ENCODE peak calls at places on chromosomes 13 and 19, in seven cellular contexts. One of them, this sample, is unnamed.

GRCh38 chr19:49340069-49340864 is 5.1 kb downstream of the CD37 start:
- DNase-seq in caudate nucleus: no peak
- DNase-seq in A549: no peak
- DNase-seq in aorta: peak; percentile 81
- DNase-seq in K562: peak; percentile 87
- DNase-seq in right atrium auricular region: peak; percentile 77
- DNase-seq in testis: peak; percentile 58
- DNase-seq in this sample: no peak

GRCh38 chr13:29154390-29154789 is 334.3 kb downstream of the MTUS2 start:
- DNase-seq in K562: no peak
- DNase-seq in aorta: no peak
- DNase-seq in caudate nucleus: no peak
- DNase-seq in A549: no peak
- DNase-seq in testis: no peak
- DNase-seq in right atrium auricular region: no peak
- DNase-seq in this sample: no peak

GRCh38 chr13:47798906-47799305 is 202.2 kb downstream of the SUCLA2 start:
- DNase-seq in K562: no peak
- DNase-seq in aorta: no peak
- DNase-seq in A549: no peak
- DNase-seq in testis: no peak
- DNase-seq in caudate nucleus: no peak
- DNase-seq in right atrium auricular region: no peak
- DNase-seq in this sample: no peak

GRCh38 chr13:113105032-113105993 is at the start of gene F7:
- DNase-seq in K562: no peak
- DNase-seq in aorta: no peak
- DNase-seq in A549: peak; percentile 19
- DNase-seq in caudate nucleus: no peak
- DNase-seq in testis: no peak
- DNase-seq in right atrium auricular region: no peak
- DNase-seq in this sample: no peak

GRCh38 chr13:41004875-41005693 is 14.0 kb downstream of the ELF1 start:
- DNase-seq in caudate nucleus: no peak
- DNase-seq in aorta: no peak
- DNase-seq in right atrium auricular region: no peak
- DNase-seq in testis: no peak
- DNase-seq in K562: no peak
- DNase-seq in A549: no peak
- DNase-seq in this sample: no peak

GRCh38 chr13:74464656-74465055 is 330.5 kb upstream of the KLF12 start:
- DNase-seq in right atrium auricular region: no peak
- DNase-seq in A549: no peak
- DNase-seq in caudate nucleus: no peak
- DNase-seq in aorta: no peak
- DNase-seq in K562: no peak
- DNase-seq in testis: peak; percentile 23
- DNase-seq in this sample: no peak

GRCh38 chr13:59906413-59907027 is 257.2 kb downstream of the DIAPH3 start:
- DNase-seq in A549: no peak
- DNase-seq in aorta: no peak
- DNase-seq in caudate nucleus: no peak
- DNase-seq in K562: no peak
- DNase-seq in right atrium auricular region: no peak
- DNase-seq in testis: no peak
- DNase-seq in this sample: no peak

GRCh38 chr13:85377783-85378182 is 421.4 kb downstream of the SLITRK6 start:
- DNase-seq in A549: no peak
- DNase-seq in aorta: no peak
- DNase-seq in right atrium auricular region: no peak
- DNase-seq in K562: no peak
- DNase-seq in caudate nucleus: no peak
- DNase-seq in testis: no peak
- DNase-seq in this sample: no peak

GRCh38 chr13:19763618-19764017 is 19.1 kb downstream of the PSPC1 start:
- DNase-seq in caudate nucleus: no peak
- DNase-seq in K562: no peak
- DNase-seq in testis: no peak
- DNase-seq in A549: no peak
- DNase-seq in right atrium auricular region: no peak
- DNase-seq in aorta: no peak
- DNase-seq in this sample: no peak

GRCh38 chr19:2428027-2428690 is 773 bp upstream of the TIMM13 start:
- DNase-seq in K562: no peak
- DNase-seq in A549: no peak
- DNase-seq in caudate nucleus: no peak
- DNase-seq in testis: peak; percentile 50
- DNase-seq in right atrium auricular region: no peak
- DNase-seq in aorta: no peak
- DNase-seq in this sample: no peak

GRCh38 chr13:51771418-51772104 is 32.4 kb downstream of the DHRS12 start:
- DNase-seq in A549: no peak
- DNase-seq in K562: no peak
- DNase-seq in testis: no peak
- DNase-seq in caudate nucleus: no peak
- DNase-seq in right atrium auricular region: peak; percentile 53
- DNase-seq in aorta: no peak
- DNase-seq in this sample: no peak

GRCh38 chr13:94020833-94021232 is 458.6 kb downstream of the DCT start:
- DNase-seq in K562: no peak
- DNase-seq in right atrium auricular region: no peak
- DNase-seq in caudate nucleus: no peak
- DNase-seq in testis: no peak
- DNase-seq in aorta: no peak
- DNase-seq in A549: peak; percentile 1
- DNase-seq in this sample: no peak

GRCh38 chr13:90270231-90270630 is 1077.3 kb upstream of the MIR17HG start:
- DNase-seq in A549: no peak
- DNase-seq in K562: no peak
- DNase-seq in aorta: no peak
- DNase-seq in testis: no peak
- DNase-seq in caudate nucleus: no peak
- DNase-seq in right atrium auricular region: no peak
- DNase-seq in this sample: no peak

GRCh38 chr19:40702337-40703012 is 12.0 kb upstream of the NUMBL start:
- DNase-seq in testis: peak; percentile 84
- DNase-seq in caudate nucleus: peak; percentile 40
- DNase-seq in A549: peak; percentile 82
- DNase-seq in aorta: no peak
- DNase-seq in right atrium auricular region: no peak
- DNase-seq in K562: peak; percentile 75
- DNase-seq in this sample: no peak

GRCh38 chr13:28558126-28558525 is 63.2 kb upstream of the FLT1 start:
- DNase-seq in caudate nucleus: no peak
- DNase-seq in A549: no peak
- DNase-seq in testis: no peak
- DNase-seq in right atrium auricular region: no peak
- DNase-seq in aorta: no peak
- DNase-seq in K562: no peak
- DNase-seq in this sample: no peak

GRCh38 chr13:45047394-45048328 is 58.3 kb downstream of the GPALPP1 start:
- DNase-seq in K562: peak; percentile 49
- DNase-seq in right atrium auricular region: peak; percentile 72
- DNase-seq in caudate nucleus: peak; percentile 67
- DNase-seq in aorta: peak; percentile 81
- DNase-seq in A549: peak; percentile 68
- DNase-seq in testis: peak; percentile 91
- DNase-seq in this sample: peak; percentile 50

GRCh38 chr13:51834581-51835158 is 10.3 kb downstream of the TMEM272 start:
- DNase-seq in aorta: no peak
- DNase-seq in K562: no peak
- DNase-seq in caudate nucleus: no peak
- DNase-seq in A549: no peak
- DNase-seq in right atrium auricular region: no peak
- DNase-seq in testis: no peak
- DNase-seq in this sample: no peak

GRCh38 chr13:73714522-73714921 is 419.7 kb downstream of the KLF12 start:
- DNase-seq in right atrium auricular region: no peak
- DNase-seq in testis: no peak
- DNase-seq in K562: no peak
- DNase-seq in aorta: no peak
- DNase-seq in caudate nucleus: no peak
- DNase-seq in A549: no peak
- DNase-seq in this sample: no peak

GRCh38 chr13:98482476-98483444 is 94.1 kb downstream of the STK24 start:
- DNase-seq in right atrium auricular region: peak; percentile 75
- DNase-seq in caudate nucleus: peak; percentile 16
- DNase-seq in testis: peak; percentile 83
- DNase-seq in A549: no peak
- DNase-seq in aorta: peak; percentile 81
- DNase-seq in K562: no peak
- DNase-seq in this sample: peak; percentile 60

GRCh38 chr13:98484289-98485219 is 92.4 kb downstream of the STK24 start:
- DNase-seq in right atrium auricular region: peak; percentile 95
- DNase-seq in aorta: peak; percentile 89
- DNase-seq in caudate nucleus: no peak
- DNase-seq in K562: peak; percentile 47
- DNase-seq in A549: peak; percentile 91
- DNase-seq in testis: peak; percentile 53
- DNase-seq in this sample: no peak

GRCh38 chr13:98481511-98481951 is 95.4 kb downstream of the STK24 start:
- DNase-seq in testis: no peak
- DNase-seq in K562: no peak
- DNase-seq in right atrium auricular region: no peak
- DNase-seq in A549: no peak
- DNase-seq in caudate nucleus: no peak
- DNase-seq in aorta: no peak
- DNase-seq in this sample: no peak

GRCh38 chr13:98485561-98485960 is 91.3 kb downstream of the STK24 start:
- DNase-seq in testis: no peak
- DNase-seq in aorta: no peak
- DNase-seq in K562: no peak
- DNase-seq in caudate nucleus: no peak
- DNase-seq in right atrium auricular region: no peak
- DNase-seq in A549: no peak
- DNase-seq in this sample: no peak

DNA sequence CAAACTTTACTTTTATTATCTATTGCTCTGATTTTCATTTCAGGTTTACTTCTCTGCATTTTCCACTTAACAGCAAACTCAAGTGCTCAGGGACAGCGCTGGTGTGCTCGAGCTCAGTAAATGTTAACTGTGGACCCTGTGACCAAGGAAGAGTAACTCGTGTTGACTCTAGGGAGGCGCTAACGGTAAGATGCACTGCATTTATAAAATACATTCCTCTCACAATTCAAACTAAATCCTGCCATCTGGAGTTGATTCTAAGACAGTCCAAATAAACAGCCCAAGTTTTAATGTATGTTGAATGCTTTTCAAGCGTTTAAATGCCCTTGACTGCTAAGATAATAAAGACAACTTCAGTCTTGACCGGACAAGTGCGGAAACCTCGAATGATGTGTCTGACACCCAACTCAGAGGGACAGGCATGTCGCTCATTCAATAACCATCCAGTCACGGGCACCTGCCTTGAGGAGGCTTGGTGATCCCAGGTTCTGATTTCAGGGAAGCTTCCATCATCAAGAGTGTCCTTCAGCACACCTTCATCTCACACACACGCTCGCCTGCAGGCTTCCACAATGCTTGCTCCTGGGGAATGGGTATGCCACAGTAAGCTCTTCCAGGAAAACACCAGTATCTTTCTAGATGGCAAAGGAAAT is 93.1 kb downstream of the STK24 start:
- DNase-seq in K562: no peak
- DNase-seq in A549: no peak
- DNase-seq in aorta: no peak
- DNase-seq in caudate nucleus: no peak
- DNase-seq in right atrium auricular region: no peak
- DNase-seq in testis: no peak
- DNase-seq in this sample: no peak
- H3K27ac ChIP-seq in K562: peak overlapping the region; percentile 86
- H3K27ac ChIP-seq in A549: peak overlapping the region; percentile 93
- H3K27ac ChIP-seq in aorta: no peak overlapping the region
- H3K27ac ChIP-seq in caudate nucleus: no peak overlapping the region
- H3K27ac ChIP-seq in right atrium auricular region: peak overlapping the region; percentile 80
- H3K27ac ChIP-seq in testis: no peak overlapping the region
- H3K27ac ChIP-seq in this sample: no peak overlapping the region

GRCh38 chr19:30853036-30853435 is 480.9 kb downstream of the ZNF536 start:
- DNase-seq in testis: no peak
- DNase-seq in right atrium auricular region: no peak
- DNase-seq in caudate nucleus: no peak
- DNase-seq in K562: no peak
- DNase-seq in aorta: no peak
- DNase-seq in A549: no peak
- DNase-seq in this sample: no peak
- H3K27ac ChIP-seq in testis: no peak overlapping the region
- H3K27ac ChIP-seq in right atrium auricular region: no peak overlapping the region
- H3K27ac ChIP-seq in caudate nucleus: no peak overlapping the region
- H3K27ac ChIP-seq in K562: no peak overlapping the region
- H3K27ac ChIP-seq in aorta: no peak overlapping the region
- H3K27ac ChIP-seq in A549: no peak overlapping the region
- H3K27ac ChIP-seq in this sample: no peak overlapping the region

DNA sequence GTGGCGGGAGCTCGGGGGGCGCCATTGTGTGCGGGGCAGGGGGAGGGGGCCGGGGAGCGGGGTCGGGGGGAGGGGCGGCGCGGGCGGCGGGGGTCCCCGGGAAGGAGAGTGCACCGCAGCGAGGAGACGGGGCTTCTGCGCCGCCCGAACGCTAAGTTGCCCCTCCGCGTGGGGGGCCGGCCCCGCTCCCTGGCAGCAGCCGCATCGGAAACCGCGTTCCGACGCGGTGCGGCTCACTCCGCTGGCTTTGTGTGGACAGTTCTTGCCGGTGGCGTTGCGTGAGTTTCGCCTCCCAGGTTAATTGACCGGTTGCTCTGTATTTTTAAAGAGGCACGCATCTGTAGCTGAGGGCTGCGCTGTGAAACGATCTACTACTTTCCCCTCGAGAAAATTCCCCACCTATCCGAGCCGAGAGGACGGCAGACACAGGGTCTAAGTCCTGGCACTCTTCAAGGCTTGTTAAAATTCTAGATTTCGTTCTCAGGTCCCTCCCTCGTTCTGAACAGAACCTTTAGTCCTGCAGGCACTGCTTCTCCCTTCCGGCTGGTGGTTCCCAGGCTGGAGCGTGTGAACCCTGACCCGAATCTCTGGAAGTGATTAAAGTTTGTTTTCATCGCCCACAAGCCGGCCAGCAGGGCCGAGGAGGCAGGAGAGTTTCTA is 861 bp downstream of the ARHGEF7 start:
- DNase-seq in caudate nucleus: no peak
- DNase-seq in A549: no peak
- DNase-seq in testis: peak; percentile 60
- DNase-seq in aorta: peak; percentile 72
- DNase-seq in K562: no peak
- DNase-seq in right atrium auricular region: no peak
- DNase-seq in this sample: no peak
- H3K27ac ChIP-seq in caudate nucleus: no peak overlapping the region
- H3K27ac ChIP-seq in A549: no peak overlapping the region
- H3K27ac ChIP-seq in testis: peak overlapping the region; percentile 76
- H3K27ac ChIP-seq in aorta: peak overlapping the region; percentile 89
- H3K27ac ChIP-seq in K562: no peak overlapping the region
- H3K27ac ChIP-seq in right atrium auricular region: peak overlapping the region; percentile 77
- H3K27ac ChIP-seq in this sample: no peak overlapping the region

GRCh38 chr13:110447801-110448200 is 113.7 kb downstream of the RAB20 start:
- DNase-seq in K562: no peak
- DNase-seq in caudate nucleus: no peak
- DNase-seq in testis: no peak
- DNase-seq in A549: no peak
- DNase-seq in aorta: no peak
- DNase-seq in right atrium auricular region: no peak
- DNase-seq in this sample: no peak
- H3K27ac ChIP-seq in K562: no peak overlapping the region
- H3K27ac ChIP-seq in caudate nucleus: no peak overlapping the region
- H3K27ac ChIP-seq in testis: no peak overlapping the region
- H3K27ac ChIP-seq in A549: no peak overlapping the region
- H3K27ac ChIP-seq in aorta: no peak overlapping the region
- H3K27ac ChIP-seq in right atrium auricular region: no peak overlapping the region
- H3K27ac ChIP-seq in this sample: no peak overlapping the region